ENCODE peak calls at places on chromosomes 13 and 19, in ten cellular contexts. C is neural progenitor cell, D is endothelial cell of umbilical vein, K is GM23338, X is GM23248, Q is HCT116, H is astrocyte, A is hepatocyte, Y is PC-9, V is MM.1S. G is an unnamed sample.

GRCh38 chr13:75960538-75960994 is 324.4 kb downstream of the LMO7 start:
- DNase-seq in Y (no peak), C (no peak), X (no peak), H (no peak), D (no peak), A (no peak), K (no peak), V (no peak), Q (no peak), G (no peak)

GRCh38 chr13:77918391-77919261 is at the start of gene EDNRB:
- DNase-seq in V (no peak), H (peak), C (peak), Y (no peak), X (peak), D (peak), A (peak), Q (no peak), K (peak), G (no peak)

GRCh38 chr19:46748325-46749109 is 2.3 kb upstream of the STRN4 start:
- DNase-seq in H (no peak), A (peak), C (peak), X (peak), K (peak), Q (no peak), Y (peak), V (peak), D (peak), G (peak)

GRCh38 chr13:32824671-32825070 is 191.6 kb upstream of the KL start:
- DNase-seq in A (peak), Q (peak), V (no peak), D (no peak), H (peak), Y (peak), C (peak), X (peak), K (peak), G (no peak)

GRCh38 chr19:8453616-8454015 is 8.8 kb downstream of the HNRNPM start:
- DNase-seq in V (no peak), Y (no peak), D (no peak), A (no peak), C (no peak), Q (no peak), X (no peak), K (no peak), H (no peak), G (no peak)

GRCh38 chr19:49403404-49404187 is 15.5 kb downstream of the KASH5 start:
- DNase-seq in Y (peak), Q (no peak), H (peak), X (no peak), K (peak), V (no peak), D (no peak), C (peak), A (no peak), G (no peak)

GRCh38 chr19:39133431-39134270 is 8.1 kb downstream of the PAK4 start:
- DNase-seq in Q (no peak), H (no peak), C (peak), D (no peak), K (peak), A (no peak), Y (no peak), V (no peak), X (no peak), G (no peak)

GRCh38 chr13:42174344-42175162 is 97.4 kb upstream of the AKAP11 start:
- DNase-seq in C (no peak), K (peak), A (peak), X (peak), Q (no peak), V (no peak), D (peak), H (peak), Y (no peak), G (no peak)

GRCh38 chr13:102100234-102100633 is 301.6 kb downstream of the FGF14 start:
- DNase-seq in K (peak), H (no peak), D (no peak), Q (no peak), Y (no peak), A (no peak), X (no peak), V (no peak), C (no peak), G (no peak)

GRCh38 chr13:95325485-95325884 is 24.2 kb upstream of the ABCC4 start:
- DNase-seq in C (no peak), X (no peak), H (no peak), A (no peak), V (no peak), K (no peak), D (no peak), Q (no peak), Y (no peak), G (no peak)

GRCh38 chr19:12788682-12789097 is 2.6 kb upstream of the JUNB start:
- DNase-seq in Y (peak), D (peak), C (peak), X (peak), V (peak), H (no peak), Q (no peak), K (peak), A (peak), G (no peak)

GRCh38 chr19:41013359-41013758 is 22.3 kb downstream of the CYP2B6 start:
- DNase-seq in C (no peak), V (no peak), Q (no peak), Y (no peak), A (no peak), X (no peak), K (no peak), H (no peak), D (no peak), G (no peak)

GRCh38 chr13:76813874-76814273 is 72.3 kb downstream of the KCTD12 start:
- DNase-seq in Y (no peak), V (peak), C (no peak), K (no peak), D (no peak), H (no peak), A (peak), X (no peak), Q (no peak), G (no peak)

GRCh38 chr13:40969169-40969901 is 49.8 kb downstream of the ELF1 start:
- DNase-seq in Y (no peak), D (no peak), K (no peak), A (no peak), V (no peak), X (no peak), H (no peak), C (no peak), Q (no peak), G (no peak)

GRCh38 chr13:113863511-113864302 is at the start of gene GAS6:
- DNase-seq in A (peak), X (peak), C (peak), D (peak), Y (peak), H (no peak), V (peak), Q (no peak), K (peak), G (no peak)

GRCh38 chr13:95002968-95003813 is 290.8 kb upstream of the SOX21 start:
- DNase-seq in A (peak), D (no peak), C (peak), H (no peak), Y (no peak), X (no peak), V (no peak), Q (no peak), K (peak), G (no peak)

GRCh38 chr19:58212336-58213074 is 16.2 kb upstream of the ZNF544 start:
- DNase-seq in C (no peak), Q (no peak), D (no peak), A (no peak), Y (no peak), V (no peak), H (no peak), X (peak), K (no peak), G (no peak)

GRCh38 chr13:23856008-23856750 is 33.0 kb downstream of the MIPEP start:
- DNase-seq in C (no peak), Y (no peak), D (no peak), Q (no peak), A (no peak), H (no peak), X (no peak), K (peak), V (peak), G (no peak)

DNA sequence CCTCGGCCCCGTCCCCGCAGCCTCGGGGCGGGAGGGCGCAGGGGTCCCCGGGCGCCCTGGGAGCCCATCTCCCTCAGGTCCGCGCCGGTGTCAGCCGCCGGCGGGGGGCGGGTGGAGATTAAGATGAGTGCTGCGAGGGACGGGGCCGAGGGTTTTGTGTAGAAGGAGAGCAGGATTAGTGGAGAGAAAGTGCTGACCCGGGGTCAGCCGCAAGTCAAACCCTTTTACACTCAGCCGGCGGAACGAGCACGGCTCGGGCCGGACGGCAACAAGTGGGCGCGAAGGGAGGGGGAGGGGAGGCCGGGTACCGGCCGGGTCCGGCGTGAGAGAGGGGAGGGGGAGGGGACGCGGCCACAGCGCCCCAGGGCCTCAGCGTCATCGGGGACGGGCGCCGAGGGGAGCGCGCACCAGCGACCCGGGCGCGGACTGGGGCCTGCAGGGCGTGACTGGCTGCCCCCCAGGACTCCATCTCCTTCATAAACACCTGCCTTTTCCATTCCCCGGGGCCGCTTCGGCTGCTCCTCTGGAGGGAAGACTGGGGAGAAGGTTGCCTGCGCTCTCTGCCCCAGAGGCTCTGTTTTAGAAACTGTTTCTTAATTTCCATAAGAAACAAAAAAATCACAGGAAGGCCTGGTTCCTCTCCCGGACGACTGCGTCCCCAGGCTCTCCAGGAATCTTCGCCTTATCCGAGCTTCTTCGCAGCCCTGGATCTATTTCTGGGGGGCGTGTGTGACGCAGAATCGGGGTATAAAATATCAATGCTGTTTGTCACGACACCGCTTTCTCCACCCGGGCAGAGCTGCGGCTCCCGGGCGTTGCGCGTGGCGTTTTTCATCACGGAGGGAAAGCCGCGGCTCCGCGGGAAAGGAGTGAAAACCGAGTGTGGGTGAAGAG is 6.5 kb downstream of the SOX1 start:
- DNase-seq in K (peak), D (no peak), H (no peak), C (peak), V (no peak), X (no peak), Q (no peak), A (no peak), Y (no peak), G (no peak)
- TF ChIP-seq EZH2 in K (peak), D (no peak), H (no peak), C (peak), V (no peak), X (peak), Q (no peak), A (peak), Y (no peak), G (no peak)

GRCh38 chr19:18226956-18227780 is 930 bp upstream of the PDE4C start:
- DNase-seq in V (no peak), X (no peak), D (no peak), A (no peak), C (no peak), K (no peak), Q (no peak), Y (no peak), H (no peak), G (no peak)

GRCh38 chr19:18224525-18225354 is 1.5 kb downstream of the PDE4C start:
- DNase-seq in C (peak), D (peak), H (peak), Q (peak), Y (peak), A (peak), V (peak), K (peak), X (peak), G (peak)

GRCh38 chr19:18223860-18224524 is 2.2 kb downstream of the PDE4C start:
- DNase-seq in X (no peak), C (peak), D (peak), A (peak), V (no peak), K (peak), Q (peak), H (no peak), Y (peak), G (no peak)

GRCh38 chr19:18225702-18226468 is at the start of gene PDE4C:
- DNase-seq in H (no peak), C (peak), K (peak), D (peak), Q (no peak), A (no peak), X (peak), V (no peak), Y (no peak), G (no peak)

DNA sequence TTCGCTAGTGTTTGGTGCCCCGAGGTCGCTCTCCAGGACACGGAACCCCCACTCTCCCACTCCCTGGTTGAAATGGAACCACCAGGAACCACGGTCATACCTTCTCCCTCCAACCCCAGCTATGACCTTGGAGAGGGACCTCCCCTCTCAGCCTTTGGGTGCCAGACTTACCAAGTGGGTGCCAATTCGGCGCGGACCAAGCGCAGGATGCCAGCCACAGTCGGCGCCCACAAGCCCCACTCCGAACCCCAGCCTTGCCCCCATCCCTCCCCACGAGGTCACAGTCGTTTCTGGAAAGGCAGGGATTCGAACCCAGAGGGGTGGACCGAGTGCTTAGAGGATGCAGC is 910 bp downstream of the PDE4C start:
- DNase-seq in Y (no peak), K (no peak), Q (no peak), X (no peak), A (no peak), D (no peak), H (no peak), V (no peak), C (no peak), G (no peak)
- TF ChIP-seq EZH2 in Y (no peak), K (peak), Q (no peak), X (no peak), A (peak), D (no peak), H (no peak), V (no peak), C (peak), G (no peak)

GRCh38 chr19:18605546-18606280 is 886 bp downstream of the CRLF1 start:
- DNase-seq in X (peak), D (no peak), C (peak), Y (no peak), K (peak), A (no peak), Q (no peak), H (no peak), V (no peak), G (no peak)
- TF ChIP-seq EZH2 in X (peak), D (peak), C (peak), Y (no peak), K (peak), A (peak), Q (no peak), H (no peak), V (no peak), G (no peak)

DNA sequence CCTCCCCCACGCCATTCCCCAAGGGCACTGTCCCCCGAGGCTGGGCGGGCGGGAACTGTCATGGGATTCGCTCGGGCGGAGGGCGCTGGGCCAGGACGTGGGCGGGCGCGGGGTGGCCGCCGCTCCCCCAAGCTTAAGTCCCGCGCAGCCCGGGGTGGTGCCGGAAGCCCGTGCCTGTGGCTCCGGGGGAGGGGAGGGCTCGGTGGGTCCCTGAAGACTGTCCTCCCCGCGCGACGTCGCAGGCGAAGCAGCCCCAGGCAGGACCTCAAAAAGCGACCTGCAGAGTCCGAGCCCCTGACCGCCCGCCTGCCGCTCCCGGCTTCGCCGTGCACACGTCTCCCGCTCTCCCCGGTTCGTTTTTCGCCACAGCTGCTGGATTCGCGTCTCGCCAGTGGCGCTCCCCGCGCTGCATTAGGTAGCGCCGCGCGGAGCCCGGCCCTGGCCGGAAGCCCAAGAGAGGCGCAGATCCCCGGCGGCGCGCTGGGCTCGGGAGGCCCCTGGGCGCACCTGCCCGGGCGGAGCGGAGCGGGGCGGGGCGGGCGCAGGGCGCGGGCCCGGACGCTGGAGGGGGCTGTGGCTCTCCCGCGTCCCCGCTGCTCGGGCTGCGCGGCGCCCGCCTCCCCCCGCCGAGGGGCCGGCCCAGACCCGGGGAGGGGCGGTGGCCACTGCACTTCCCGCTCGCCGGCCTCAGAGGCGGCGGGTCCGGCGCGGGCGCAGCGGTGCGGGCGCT is at the start of gene FARP1:
- DNase-seq in K (peak), Q (peak), C (peak), Y (peak), D (peak), H (peak), X (peak), A (peak), V (peak), G (no peak)
- TF ChIP-seq EZH2 in K (no peak), Q (no peak), C (no peak), Y (no peak), D (no peak), H (no peak), X (no peak), A (no peak), V (no peak), G (no peak)

GRCh38 chr19:497476-497860 is 1.2 kb downstream of the MADCAM1 start:
- DNase-seq in C (no peak), D (no peak), A (no peak), K (no peak), Q (no peak), X (no peak), V (no peak), Y (no peak), H (no peak), G (no peak)

GRCh38 chr19:496333-496634 is at the start of gene MADCAM1:
- DNase-seq in D (no peak), H (no peak), A (peak), X (no peak), C (no peak), Y (no peak), V (no peak), K (peak), Q (no peak), G (no peak)

GRCh38 chr19:498977-499623 is 2.8 kb downstream of the MADCAM1 start:
- DNase-seq in V (no peak), C (no peak), X (no peak), K (no peak), H (no peak), D (no peak), Y (no peak), Q (no peak), A (peak), G (no peak)

GRCh38 chr19:498591-498950 is 2.3 kb downstream of the MADCAM1 start:
- DNase-seq in Q (no peak), A (peak), Y (no peak), V (no peak), C (no peak), H (no peak), X (no peak), K (no peak), D (no peak), G (no peak)

DNA sequence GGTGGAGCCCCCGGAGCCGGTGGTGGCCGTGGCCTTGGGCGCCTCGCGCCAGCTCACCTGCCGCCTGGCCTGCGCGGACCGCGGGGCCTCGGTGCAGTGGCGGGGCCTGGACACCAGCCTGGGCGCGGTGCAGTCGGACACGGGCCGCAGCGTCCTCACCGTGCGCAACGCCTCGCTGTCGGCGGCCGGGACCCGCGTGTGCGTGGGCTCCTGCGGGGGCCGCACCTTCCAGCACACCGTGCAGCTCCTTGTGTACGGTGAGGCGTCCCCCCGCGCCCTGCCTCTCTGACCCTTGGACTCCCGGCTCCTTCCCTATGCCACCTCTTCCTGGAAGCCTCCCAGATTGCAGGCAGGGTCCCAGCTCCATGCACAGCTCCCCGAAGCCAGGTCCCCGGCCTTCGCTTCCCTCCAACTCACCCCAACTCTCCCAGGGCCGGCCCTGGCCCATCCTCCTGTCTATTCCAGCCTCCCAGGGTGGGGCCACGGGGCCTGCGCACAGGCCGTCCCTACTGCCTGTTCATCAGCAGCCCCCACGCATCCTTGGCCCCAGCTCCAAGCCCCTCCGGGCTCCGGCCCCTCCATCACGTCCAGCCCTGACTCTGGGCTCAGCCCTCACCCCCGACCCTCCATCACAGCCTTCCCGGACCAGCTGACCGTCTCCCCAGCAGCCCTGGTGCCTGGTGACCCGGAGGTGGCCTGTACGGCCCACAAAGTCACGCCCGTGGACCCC is 1.7 kb downstream of the MADCAM1 start:
- DNase-seq in Q (no peak), C (no peak), A (peak), K (peak), X (no peak), D (no peak), V (no peak), Y (no peak), H (no peak), G (no peak)
- TF ChIP-seq EZH2 in Q (no peak), C (peak), A (peak), K (peak), X (peak), D (peak), V (peak), Y (no peak), H (peak), G (no peak)